ENCODE peak calls at places on chromosomes 12 and 14, in nine cellular contexts. C, X, H, L, M, I, V, T and N are unnamed samples.
A peak's percentile ranks its signal among the peaks of the same experiment; 100 is the strongest.

GRCh38 chr14:64755661-64756265 is 51.5 kb downstream of the PLEKHG3 start:
- DNase-seq in C (peak; percentile 17), T (peak; percentile 25), L (no peak), M (no peak), V (no peak), I (no peak), H (no peak), X (no peak), N (no peak)

GRCh38 chr12:11798856-11799530 is 149.5 kb downstream of the ETV6 start:
- DNase-seq in X (no peak), T (no peak), M (peak; percentile 48), L (no peak), C (no peak), H (no peak), I (peak; percentile 42), V (no peak), N (no peak)

GRCh38 chr12:94458882-94459772 is 540 bp downstream of the CEP83 start:
- DNase-seq in L (no peak), V (no peak), H (peak; percentile 39), C (no peak), X (peak; percentile 27), T (peak; percentile 90), I (peak; percentile 3), M (peak; percentile 77), N (no peak)

GRCh38 chr12:29710104-29710503 is 73.6 kb downstream of the TMTC1 start:
- DNase-seq in T (no peak), C (no peak), I (peak; percentile 7), L (peak; percentile 50), H (no peak), X (peak; percentile 92), M (no peak), V (no peak), N (peak; percentile 41)

GRCh38 chr12:52442600-52443061 is 8.5 kb upstream of the KRT75 start:
- DNase-seq in V (no peak), T (no peak), L (no peak), M (peak; percentile 16), I (no peak), C (no peak), X (no peak), H (no peak), N (no peak)

GRCh38 chr14:71693373-71693772 is 238.9 kb upstream of the RGS6 start:
- DNase-seq in I (no peak), H (no peak), C (no peak), X (no peak), L (no peak), V (no peak), M (peak; percentile 79), T (no peak), N (no peak)

GRCh38 chr12:113269257-113269943 is 48.1 kb downstream of the TPCN1 start:
- DNase-seq in V (peak; percentile 44), X (no peak), I (no peak), T (no peak), C (no peak), M (no peak), L (no peak), H (no peak), N (no peak)

GRCh38 chr12:122870867-122871664 is 24.9 kb downstream of the VPS37B start:
- DNase-seq in C (no peak), I (no peak), X (no peak), L (no peak), H (peak; percentile 51), M (peak; percentile 56), T (no peak), V (peak; percentile 72), N (peak; percentile 24)

GRCh38 chr12:52137746-52138145 is 54.1 kb downstream of the KRT80 start:
- DNase-seq in I (no peak), L (no peak), X (no peak), V (peak; percentile 55), H (no peak), M (no peak), C (no peak), T (no peak), N (no peak)

GRCh38 chr14:50726372-50727107 is 58.4 kb upstream of the SAV1 start:
- DNase-seq in V (no peak), H (no peak), C (no peak), X (no peak), T (no peak), I (no peak), M (peak; percentile 49), L (no peak), N (no peak)

GRCh38 chr14:101074124-101075024 is 170.9 kb upstream of the RTL1 start:
- DNase-seq in V (peak; percentile 53), M (no peak), C (no peak), L (no peak), X (no peak), H (no peak), T (no peak), I (no peak), N (no peak)

GRCh38 chr14:82872494-82872893 is 1338.8 kb upstream of the SEL1L start:
- DNase-seq in L (no peak), V (no peak), H (no peak), C (no peak), I (no peak), T (peak; percentile 36), M (no peak), X (no peak), N (no peak)

GRCh38 chr12:120388711-120389431 is 19.9 kb upstream of the MSI1 start:
- DNase-seq in H (peak; percentile 39), I (no peak), V (no peak), C (no peak), M (no peak), T (peak; percentile 69), L (peak; percentile 57), X (no peak), N (peak; percentile 62)

GRCh38 chr12:123912415-123913385 is 59.9 kb downstream of the CCDC92 start:
- DNase-seq in C (no peak), T (peak; percentile 16), V (no peak), X (no peak), H (peak; percentile 20), L (no peak), M (no peak), I (no peak), N (no peak)

GRCh38 chr12:11730299-11731041 is 81.0 kb downstream of the ETV6 start:
- DNase-seq in H (peak; percentile 0), L (no peak), X (no peak), C (no peak), I (no peak), V (no peak), T (peak; percentile 99), M (no peak), N (no peak)

GRCh38 chr14:105882626-105883025 is 356.2 kb downstream of the TMEM121 start:
- DNase-seq in V (peak; percentile 43), L (no peak), X (no peak), T (no peak), H (no peak), M (no peak), I (no peak), C (no peak), N (no peak)

GRCh38 chr14:102909462-102909861 is 13.0 kb upstream of the AMN start:
- DNase-seq in T (no peak), X (no peak), H (no peak), I (no peak), M (no peak), L (no peak), C (no peak), V (no peak), N (no peak)

GRCh38 chr12:50201987-50202521 is 34.9 kb upstream of the CERS5 start:
- DNase-seq in V (no peak), C (no peak), M (peak; percentile 65), I (no peak), H (no peak), X (no peak), L (no peak), T (peak; percentile 90), N (no peak)

GRCh38 chr14:59306775-59307174 is 118.3 kb downstream of the DAAM1 start:
- DNase-seq in M (peak; percentile 33), T (peak; percentile 42), L (no peak), X (no peak), V (no peak), C (no peak), H (no peak), I (no peak), N (no peak)

GRCh38 chr12:76020731-76021672 is 10.6 kb downstream of the PHLDA1 start:
- DNase-seq in X (peak; percentile 16), M (peak; percentile 90), C (peak; percentile 44), T (peak; percentile 81), V (no peak), L (no peak), I (no peak), H (no peak), N (no peak)

GRCh38 chr12:106137456-106138278 is 1.1 kb downstream of the NUAK1 start:
- DNase-seq in C (no peak), M (peak; percentile 52), L (no peak), I (peak; percentile 11), V (no peak), X (no peak), H (no peak), T (peak; percentile 53), N (no peak)

GRCh38 chr14:90903101-90903500 is 86.9 kb upstream of the TTC7B start:
- DNase-seq in C (peak; percentile 31), I (peak; percentile 55), L (no peak), X (peak; percentile 29), M (peak; percentile 81), V (no peak), T (peak; percentile 62), H (peak; percentile 72), N (no peak)

GRCh38 chr12:127107744-127108143 is 1159.2 kb upstream of the TMEM132C start:
- DNase-seq in T (no peak), L (no peak), C (no peak), V (no peak), M (peak; percentile 14), I (no peak), H (no peak), X (no peak), N (no peak)

GRCh38 chr12:79455314-79455713 is 235.4 kb downstream of the PAWR start:
- DNase-seq in M (peak; percentile 8), L (no peak), X (no peak), I (no peak), V (no peak), C (no peak), H (no peak), T (peak; percentile 32), N (no peak)

GRCh38 chr14:56023681-56024080 is 94.5 kb upstream of the PELI2 start:
- DNase-seq in X (no peak), T (no peak), V (no peak), C (no peak), I (no peak), H (no peak), L (no peak), M (no peak), N (no peak)

GRCh38 chr12:40016960-40017359 is 88.9 kb downstream of the SLC2A13 start:
- DNase-seq in T (no peak), L (no peak), M (no peak), C (no peak), H (no peak), I (no peak), X (no peak), V (no peak), N (no peak)

GRCh38 chr14:101369194-101369915 is 191.9 kb upstream of the DIO3 start:
- DNase-seq in X (no peak), T (no peak), I (no peak), C (no peak), H (no peak), M (no peak), V (peak; percentile 76), L (no peak), N (no peak)

GRCh38 chr14:23122086-23122485 is 3.0 kb upstream of the CEBPE start:
- DNase-seq in V (no peak), X (no peak), L (no peak), M (no peak), H (no peak), T (no peak), C (no peak), I (no peak), N (no peak)

GRCh38 chr12:121720762-121721161 is 8.2 kb downstream of the TMEM120B start:
- DNase-seq in H (no peak), M (no peak), L (no peak), T (no peak), X (no peak), V (no peak), C (no peak), I (no peak), N (no peak)

GRCh38 chr12:10634427-10634826 is 21.0 kb upstream of the MAGOHB start:
- DNase-seq in I (no peak), L (no peak), M (peak; percentile 63), H (no peak), X (no peak), V (no peak), C (no peak), T (no peak), N (no peak)

GRCh38 chr14:42192659-42193425 is 586.2 kb downstream of the LRFN5 start:
- DNase-seq in V (no peak), X (peak; percentile 25), H (no peak), T (peak; percentile 79), M (peak; percentile 96), I (no peak), L (no peak), C (no peak), N (no peak)